ENCODE peak calls at places on chromosomes 2 and 18, in five cellular contexts. B is EH, C is fibroblast of lung, R is H4, Z is omental fat pad. K is an unnamed sample.

GRCh38 chr2:118841828-118842461 is 5.5 kb downstream of the EN1 start:
- DNase-seq in B (no peak), C (peak), R (no peak), Z (no peak), K (no peak)

GRCh38 chr2:209845666-209846065 is 74.0 kb downstream of the UNC80 start:
- DNase-seq in B (no peak), C (peak), R (no peak), Z (no peak), K (no peak)

GRCh38 chr18:61400714-61401113 is 67.5 kb downstream of the CDH20 start:
- DNase-seq in B (peak), C (peak), R (no peak), Z (no peak), K (peak)

GRCh38 chr18:46035701-46036680 is 36.1 kb downstream of the PSTPIP2 start:
- DNase-seq in B (peak), C (peak), R (peak), Z (no peak), K (peak)

GRCh38 chr2:201432038-201432437 is 19.2 kb downstream of the TRAK2 start:
- DNase-seq in B (peak), C (peak), R (no peak), Z (no peak), K (peak)

GRCh38 chr2:60331106-60331809 is 222.2 kb downstream of the BCL11A start:
- DNase-seq in B (no peak), C (no peak), R (peak), Z (no peak), K (no peak)

GRCh38 chr2:28269019-28269784 is 123.5 kb upstream of the FOSL2 start:
- DNase-seq in B (peak), C (peak), R (peak), Z (no peak), K (no peak)

GRCh38 chr2:79453918-79454317 is 58.9 kb upstream of the CTNNA2 start:
- DNase-seq in B (no peak), C (no peak), R (no peak), Z (no peak), K (no peak)

GRCh38 chr2:37376421-37377186 is 32.2 kb downstream of the QPCT start:
- DNase-seq in B (peak), C (peak), R (peak), Z (no peak), K (peak)

GRCh38 chr2:134736167-134736885 is 17.5 kb upstream of the TMEM163 start:
- DNase-seq in B (peak), C (no peak), R (peak), Z (no peak), K (peak)

GRCh38 chr2:195677290-195677689 is 20.3 kb downstream of the SLC39A10 start:
- DNase-seq in B (no peak), C (no peak), R (no peak), Z (no peak), K (no peak)

GRCh38 chr2:18067980-18068379 is 189.5 kb downstream of the KCNS3 start:
- DNase-seq in B (no peak), C (no peak), R (no peak), Z (no peak), K (no peak)

GRCh38 chr2:217612920-217613319 is 389.9 kb downstream of the TNS1 start:
- DNase-seq in B (no peak), C (no peak), R (no peak), Z (no peak), K (no peak)

GRCh38 chr2:236291911-236292310 is 27.7 kb upstream of the ASB18 start:
- DNase-seq in B (no peak), C (no peak), R (no peak), Z (no peak), K (no peak)

GRCh38 chr2:88919087-88919738 is 227.7 kb downstream of the RPIA start:
- DNase-seq in B (peak), C (peak), R (peak), Z (no peak), K (peak)

GRCh38 chr2:16148632-16149348 is 208.4 kb downstream of the MYCN start:
- DNase-seq in B (no peak), C (no peak), R (no peak), Z (no peak), K (no peak)

K was measured in AG10803.